ENCODE peak calls at places on chromosomes 5 and 9, in eight cellular contexts. One of them, this sample, is unnamed.

GRCh38 chr5:136094913-136095641 is 37.6 kb upstream of the SMAD5 start:
- DNase-seq in B cell: no peak
- DNase-seq in fibroblast of mammary gland: no peak
- DNase-seq in lung: no peak
- DNase-seq in OCI-LY7: no peak
- DNase-seq in cardiac muscle cell: no peak
- DNase-seq in GM06990: no peak
- DNase-seq in left ventricle myocardium inferior: no peak
- DNase-seq in this sample: no peak

GRCh38 chr9:136552117-136552685 is 6.4 kb upstream of the NOTCH1 start:
- DNase-seq in left ventricle myocardium inferior: no peak
- DNase-seq in GM06990: no peak
- DNase-seq in B cell: peak
- DNase-seq in lung: no peak
- DNase-seq in cardiac muscle cell: no peak
- DNase-seq in fibroblast of mammary gland: peak
- DNase-seq in OCI-LY7: peak
- DNase-seq in this sample: no peak

GRCh38 chr9:107431461-107431860 is 58.1 kb downstream of the KLF4 start:
- DNase-seq in OCI-LY7: no peak
- DNase-seq in left ventricle myocardium inferior: no peak
- DNase-seq in fibroblast of mammary gland: no peak
- DNase-seq in B cell: no peak
- DNase-seq in cardiac muscle cell: no peak
- DNase-seq in lung: no peak
- DNase-seq in GM06990: no peak
- DNase-seq in this sample: no peak

GRCh38 chr9:120935383-120935857 is 8.8 kb upstream of the TRAF1 start:
- DNase-seq in lung: peak
- DNase-seq in OCI-LY7: peak
- DNase-seq in left ventricle myocardium inferior: peak
- DNase-seq in GM06990: peak
- DNase-seq in B cell: no peak
- DNase-seq in cardiac muscle cell: peak
- DNase-seq in fibroblast of mammary gland: peak
- DNase-seq in this sample: no peak

GRCh38 chr5:178360231-178360925 is 127.8 kb upstream of the PHYKPL start:
- DNase-seq in GM06990: no peak
- DNase-seq in B cell: no peak
- DNase-seq in cardiac muscle cell: no peak
- DNase-seq in fibroblast of mammary gland: peak
- DNase-seq in OCI-LY7: no peak
- DNase-seq in lung: no peak
- DNase-seq in left ventricle myocardium inferior: no peak
- DNase-seq in this sample: no peak

GRCh38 chr5:22852807-22853670 is at the start of gene CDH12:
- DNase-seq in fibroblast of mammary gland: no peak
- DNase-seq in lung: no peak
- DNase-seq in OCI-LY7: no peak
- DNase-seq in cardiac muscle cell: peak
- DNase-seq in B cell: peak
- DNase-seq in GM06990: no peak
- DNase-seq in left ventricle myocardium inferior: no peak
- DNase-seq in this sample: peak

GRCh38 chr9:26054600-26055516 is 376.6 kb upstream of the TUSC1 start:
- DNase-seq in fibroblast of mammary gland: peak
- DNase-seq in B cell: no peak
- DNase-seq in cardiac muscle cell: no peak
- DNase-seq in GM06990: no peak
- DNase-seq in lung: no peak
- DNase-seq in left ventricle myocardium inferior: no peak
- DNase-seq in OCI-LY7: no peak
- DNase-seq in this sample: no peak

GRCh38 chr5:134106991-134107701 is 7.3 kb upstream of the TCF7 start:
- DNase-seq in fibroblast of mammary gland: no peak
- DNase-seq in B cell: no peak
- DNase-seq in OCI-LY7: no peak
- DNase-seq in cardiac muscle cell: no peak
- DNase-seq in GM06990: no peak
- DNase-seq in left ventricle myocardium inferior: no peak
- DNase-seq in lung: no peak
- DNase-seq in this sample: no peak

GRCh38 chr9:6788175-6789016 is 30.6 kb downstream of the KDM4C start:
- DNase-seq in B cell: no peak
- DNase-seq in cardiac muscle cell: no peak
- DNase-seq in fibroblast of mammary gland: peak
- DNase-seq in GM06990: no peak
- DNase-seq in left ventricle myocardium inferior: no peak
- DNase-seq in OCI-LY7: no peak
- DNase-seq in lung: no peak
- DNase-seq in this sample: no peak

GRCh38 chr5:154365823-154366222 is 80.0 kb upstream of the SAP30L start:
- DNase-seq in lung: no peak
- DNase-seq in fibroblast of mammary gland: peak
- DNase-seq in OCI-LY7: no peak
- DNase-seq in cardiac muscle cell: no peak
- DNase-seq in B cell: no peak
- DNase-seq in left ventricle myocardium inferior: no peak
- DNase-seq in GM06990: no peak
- DNase-seq in this sample: no peak

GRCh38 chr9:86774101-86774500 is 173.2 kb downstream of the GAS1 start:
- DNase-seq in cardiac muscle cell: no peak
- DNase-seq in fibroblast of mammary gland: no peak
- DNase-seq in OCI-LY7: no peak
- DNase-seq in B cell: no peak
- DNase-seq in left ventricle myocardium inferior: no peak
- DNase-seq in GM06990: no peak
- DNase-seq in lung: no peak
- DNase-seq in this sample: no peak

GRCh38 chr9:111237447-111237846 is 92.6 kb downstream of the OR2K2 start:
- DNase-seq in left ventricle myocardium inferior: no peak
- DNase-seq in cardiac muscle cell: no peak
- DNase-seq in lung: no peak
- DNase-seq in GM06990: peak
- DNase-seq in fibroblast of mammary gland: no peak
- DNase-seq in OCI-LY7: no peak
- DNase-seq in B cell: no peak
- DNase-seq in this sample: no peak

GRCh38 chr9:96022445-96023031 is 147.0 kb downstream of the ERCC6L2 start:
- DNase-seq in OCI-LY7: no peak
- DNase-seq in left ventricle myocardium inferior: no peak
- DNase-seq in fibroblast of mammary gland: no peak
- DNase-seq in B cell: peak
- DNase-seq in lung: peak
- DNase-seq in cardiac muscle cell: peak
- DNase-seq in GM06990: no peak
- DNase-seq in this sample: peak

GRCh38 chr5:172719211-172719610 is 51.8 kb downstream of the DUSP1 start:
- DNase-seq in OCI-LY7: no peak
- DNase-seq in B cell: no peak
- DNase-seq in fibroblast of mammary gland: peak
- DNase-seq in left ventricle myocardium inferior: no peak
- DNase-seq in lung: no peak
- DNase-seq in cardiac muscle cell: no peak
- DNase-seq in GM06990: no peak
- DNase-seq in this sample: no peak

GRCh38 chr9:115198018-115198417 is 80.1 kb upstream of the TNC start:
- DNase-seq in cardiac muscle cell: no peak
- DNase-seq in left ventricle myocardium inferior: peak
- DNase-seq in OCI-LY7: no peak
- DNase-seq in B cell: no peak
- DNase-seq in lung: peak
- DNase-seq in fibroblast of mammary gland: peak
- DNase-seq in GM06990: no peak
- DNase-seq in this sample: no peak

GRCh38 chr5:74587300-74587699 is 53.2 kb downstream of the ENC1 start:
- DNase-seq in OCI-LY7: no peak
- DNase-seq in GM06990: no peak
- DNase-seq in B cell: no peak
- DNase-seq in lung: no peak
- DNase-seq in cardiac muscle cell: no peak
- DNase-seq in fibroblast of mammary gland: no peak
- DNase-seq in left ventricle myocardium inferior: no peak
- DNase-seq in this sample: no peak

GRCh38 chr5:53321073-53321472 is 159.4 kb upstream of the FST start:
- DNase-seq in GM06990: no peak
- DNase-seq in B cell: no peak
- DNase-seq in fibroblast of mammary gland: no peak
- DNase-seq in left ventricle myocardium inferior: no peak
- DNase-seq in lung: no peak
- DNase-seq in OCI-LY7: no peak
- DNase-seq in cardiac muscle cell: no peak
- DNase-seq in this sample: no peak

GRCh38 chr9:103713631-103714030 is 380.5 kb upstream of the SMC2 start:
- DNase-seq in fibroblast of mammary gland: peak
- DNase-seq in lung: no peak
- DNase-seq in cardiac muscle cell: no peak
- DNase-seq in B cell: no peak
- DNase-seq in GM06990: no peak
- DNase-seq in OCI-LY7: no peak
- DNase-seq in left ventricle myocardium inferior: no peak
- DNase-seq in this sample: no peak

GRCh38 chr5:98458004-98458403 is 315.5 kb upstream of the RGMB start:
- DNase-seq in OCI-LY7: no peak
- DNase-seq in left ventricle myocardium inferior: no peak
- DNase-seq in cardiac muscle cell: no peak
- DNase-seq in fibroblast of mammary gland: peak
- DNase-seq in B cell: no peak
- DNase-seq in GM06990: no peak
- DNase-seq in lung: no peak
- DNase-seq in this sample: no peak

DNA sequence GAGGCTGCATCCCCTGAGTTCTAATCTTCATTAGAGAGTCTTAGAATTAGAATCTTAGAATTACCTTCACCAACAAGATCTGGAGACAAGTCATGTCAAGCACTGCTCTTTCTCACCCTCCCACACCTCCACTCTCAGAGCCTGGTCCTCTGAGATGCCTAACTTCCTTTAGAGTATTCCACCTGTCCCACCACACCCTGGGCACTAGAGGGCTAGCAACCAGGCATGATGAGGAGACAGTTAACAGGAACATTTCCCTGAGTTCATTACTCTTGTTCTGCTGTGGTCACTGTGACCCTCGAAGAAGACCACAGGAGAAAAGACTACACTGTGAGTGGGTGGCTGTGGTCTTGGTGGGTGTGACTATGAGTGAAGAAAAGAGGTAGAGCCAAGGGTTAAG is 25.2 kb upstream of the MAP1B start:
- DNase-seq in B cell: no peak
- DNase-seq in fibroblast of mammary gland: no peak
- DNase-seq in lung: no peak
- DNase-seq in GM06990: no peak
- DNase-seq in left ventricle myocardium inferior: no peak
- DNase-seq in cardiac muscle cell: no peak
- DNase-seq in OCI-LY7: no peak
- DNase-seq in this sample: no peak
- TF ChIP-seq CTCF in B cell: no peak
- TF ChIP-seq CTCF in fibroblast of mammary gland: no peak
- TF ChIP-seq CTCF in lung: no peak
- TF ChIP-seq CTCF in GM06990: no peak
- TF ChIP-seq CTCF in left ventricle myocardium inferior: no peak
- TF ChIP-seq CTCF in cardiac muscle cell: peak
- TF ChIP-seq CTCF in OCI-LY7: no peak
- TF ChIP-seq CTCF in this sample: no peak

DNA sequence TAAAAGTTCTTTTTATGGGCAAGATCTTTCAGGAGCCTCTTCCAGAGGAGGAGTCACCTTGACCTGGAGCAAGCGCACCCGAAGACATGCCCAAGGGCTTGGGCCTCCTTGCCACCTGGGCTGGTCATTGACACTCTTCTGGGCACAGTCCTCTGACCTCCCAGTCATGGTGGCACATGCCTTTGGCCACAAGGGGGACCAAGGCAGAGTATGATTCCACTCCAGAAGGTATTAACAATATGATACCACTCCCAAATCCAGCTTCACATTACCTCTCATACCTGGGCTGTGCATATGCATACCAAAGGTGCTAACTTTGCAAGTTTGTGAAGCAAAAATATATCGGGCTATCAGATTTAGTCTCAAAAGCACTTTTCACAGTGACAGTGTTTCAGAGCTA is 84.6 kb downstream of the MAST4 start:
- DNase-seq in lung: no peak
- DNase-seq in OCI-LY7: no peak
- DNase-seq in GM06990: no peak
- DNase-seq in left ventricle myocardium inferior: no peak
- DNase-seq in B cell: no peak
- DNase-seq in cardiac muscle cell: no peak
- DNase-seq in fibroblast of mammary gland: no peak
- DNase-seq in this sample: no peak
- TF ChIP-seq CTCF in lung: no peak
- TF ChIP-seq CTCF in OCI-LY7: peak
- TF ChIP-seq CTCF in GM06990: peak
- TF ChIP-seq CTCF in left ventricle myocardium inferior: peak
- TF ChIP-seq CTCF in B cell: no peak
- TF ChIP-seq CTCF in cardiac muscle cell: peak
- TF ChIP-seq CTCF in fibroblast of mammary gland: peak
- TF ChIP-seq CTCF in this sample: no peak

GRCh38 chr5:143403607-143404415 is at the start of gene NR3C1:
- DNase-seq in lung: peak
- DNase-seq in OCI-LY7: peak
- DNase-seq in left ventricle myocardium inferior: peak
- DNase-seq in GM06990: peak
- DNase-seq in B cell: peak
- DNase-seq in fibroblast of mammary gland: peak
- DNase-seq in cardiac muscle cell: peak
- DNase-seq in this sample: peak

GRCh38 chr5:143401253-143401845 is 2.1 kb downstream of the NR3C1 start:
- DNase-seq in OCI-LY7: no peak
- DNase-seq in fibroblast of mammary gland: peak
- DNase-seq in B cell: no peak
- DNase-seq in lung: no peak
- DNase-seq in GM06990: no peak
- DNase-seq in cardiac muscle cell: no peak
- DNase-seq in left ventricle myocardium inferior: no peak
- DNase-seq in this sample: no peak

GRCh38 chr5:143401846-143402463 is 1.5 kb downstream of the NR3C1 start:
- DNase-seq in B cell: no peak
- DNase-seq in lung: no peak
- DNase-seq in left ventricle myocardium inferior: no peak
- DNase-seq in OCI-LY7: no peak
- DNase-seq in cardiac muscle cell: no peak
- DNase-seq in GM06990: no peak
- DNase-seq in fibroblast of mammary gland: peak
- DNase-seq in this sample: peak

GRCh38 chr5:143403357-143403606 is 204 bp downstream of the NR3C1 start:
- DNase-seq in fibroblast of mammary gland: no peak
- DNase-seq in B cell: no peak
- DNase-seq in left ventricle myocardium inferior: no peak
- DNase-seq in lung: no peak
- DNase-seq in GM06990: no peak
- DNase-seq in cardiac muscle cell: no peak
- DNase-seq in OCI-LY7: no peak
- DNase-seq in this sample: no peak

GRCh38 chr5:143402464-143403356 is 776 bp downstream of the NR3C1 start:
- DNase-seq in fibroblast of mammary gland: peak
- DNase-seq in B cell: peak
- DNase-seq in GM06990: peak
- DNase-seq in lung: peak
- DNase-seq in OCI-LY7: peak
- DNase-seq in left ventricle myocardium inferior: peak
- DNase-seq in cardiac muscle cell: peak
- DNase-seq in this sample: peak
- TF ChIP-seq CTCF in fibroblast of mammary gland: no peak
- TF ChIP-seq CTCF in B cell: no peak
- TF ChIP-seq CTCF in GM06990: peak
- TF ChIP-seq CTCF in lung: no peak
- TF ChIP-seq CTCF in OCI-LY7: no peak
- TF ChIP-seq CTCF in left ventricle myocardium inferior: no peak
- TF ChIP-seq CTCF in cardiac muscle cell: no peak
- TF ChIP-seq CTCF in this sample: no peak

GRCh38 chr5:50710838-50711237 is 44.4 kb downstream of the PARP8 start:
- DNase-seq in cardiac muscle cell: no peak
- DNase-seq in B cell: no peak
- DNase-seq in GM06990: no peak
- DNase-seq in lung: no peak
- DNase-seq in left ventricle myocardium inferior: no peak
- DNase-seq in OCI-LY7: no peak
- DNase-seq in fibroblast of mammary gland: no peak
- DNase-seq in this sample: no peak
- TF ChIP-seq CTCF in cardiac muscle cell: no peak
- TF ChIP-seq CTCF in B cell: no peak
- TF ChIP-seq CTCF in GM06990: no peak
- TF ChIP-seq CTCF in lung: no peak
- TF ChIP-seq CTCF in left ventricle myocardium inferior: no peak
- TF ChIP-seq CTCF in OCI-LY7: no peak
- TF ChIP-seq CTCF in fibroblast of mammary gland: no peak
- TF ChIP-seq CTCF in this sample: no peak